ENCODE peak calls at places on chromosomes 16 and 17, in eight cellular contexts. B is A549; D is PC-3; I is fibroblast of the aortic adventitia; G is tibial artery; W is Jurkat, Clone E6-1; F is GM12865; R is uterus. A is an unnamed sample.

GRCh38 chr16:1537763-1538289 is 4.4 kb downstream of the TMEM204 start:
- DNase-seq in B (no peak), W (peak), R (no peak), D (no peak), I (no peak), G (no peak), F (no peak), A (no peak)

GRCh38 chr17:49944451-49944850 is 24.5 kb upstream of the DLX4 start:
- DNase-seq in F (no peak), B (no peak), G (no peak), D (no peak), I (no peak), W (no peak), R (no peak), A (no peak)

GRCh38 chr17:29962656-29963055 is 21.2 kb downstream of the EFCAB5 start:
- DNase-seq in B (no peak), W (no peak), F (no peak), R (no peak), D (no peak), G (no peak), I (no peak), A (no peak)

GRCh38 chr17:7289256-7290032 is 5.0 kb downstream of the YBX2 start:
- DNase-seq in W (no peak), R (no peak), F (no peak), G (no peak), I (no peak), D (no peak), B (no peak), A (no peak)

GRCh38 chr16:67672739-67673662 is 6.4 kb downstream of the C16orf86 start:
- DNase-seq in W (no peak), I (peak), G (peak), B (peak), D (peak), R (no peak), F (peak), A (no peak)

GRCh38 chr16:13594798-13595197 is 325.2 kb upstream of the ERCC4 start:
- DNase-seq in W (no peak), F (no peak), G (no peak), B (no peak), D (no peak), I (no peak), R (no peak), A (no peak)

GRCh38 chr17:81512560-81512983 is at the start of gene ACTG1:
- DNase-seq in W (peak), D (peak), G (peak), I (peak), B (peak), F (peak), R (peak), A (peak)

GRCh38 chr17:21001111-21001812 is 41.5 kb downstream of the USP22 start:
- DNase-seq in F (no peak), I (no peak), D (no peak), B (no peak), R (no peak), G (no peak), W (no peak), A (peak)

GRCh38 chr17:83200231-83200699 is 120.9 kb downstream of the METRNL start:
- DNase-seq in D (peak), W (no peak), G (peak), B (no peak), F (peak), I (peak), R (no peak), A (no peak)

GRCh38 chr17:17913695-17914332 is 58.4 kb downstream of the TOM1L2 start:
- DNase-seq in W (peak), B (peak), R (peak), I (peak), D (peak), F (peak), G (peak), A (no peak)

GRCh38 chr17:5896215-5896614 is 174.0 kb upstream of the WSCD1 start:
- DNase-seq in G (no peak), R (no peak), D (no peak), B (no peak), I (no peak), W (no peak), F (no peak), A (no peak)

GRCh38 chr17:78329263-78330059 is 30.4 kb downstream of the SOCS3 start:
- DNase-seq in D (peak), F (no peak), R (no peak), W (no peak), I (peak), B (peak), G (no peak), A (no peak)

GRCh38 chr17:56392274-56392673 is 201.2 kb upstream of the NOG start:
- DNase-seq in I (no peak), D (no peak), W (no peak), B (no peak), G (no peak), R (no peak), F (no peak), A (no peak)

GRCh38 chr16:50099957-50100648 is 34.3 kb downstream of the HEATR3 start:
- DNase-seq in I (no peak), B (no peak), G (no peak), W (no peak), F (no peak), R (no peak), D (no peak), A (no peak)

GRCh38 chr16:46743232-46743719 is 4.9 kb downstream of the MYLK3 start:
- DNase-seq in F (peak), B (no peak), R (no peak), G (peak), I (peak), W (no peak), D (no peak), A (no peak)

GRCh38 chr16:3065742-3066439 is 451 bp downstream of the IL32 start:
- DNase-seq in G (no peak), F (no peak), I (no peak), B (no peak), W (no peak), D (no peak), R (no peak), A (no peak)

GRCh38 chr17:74454197-74455024 is 12.0 kb upstream of the CD300A start:
- DNase-seq in G (peak), R (peak), F (no peak), B (no peak), W (peak), I (peak), D (no peak), A (peak)

GRCh38 chr16:68599586-68599985 is 45.5 kb upstream of the CDH3 start:
- DNase-seq in F (no peak), W (no peak), D (no peak), I (no peak), R (no peak), B (no peak), G (no peak), A (no peak)

GRCh38 chr17:49552070-49552751 is 23.5 kb upstream of the NXPH3 start:
- DNase-seq in W (no peak), D (peak), B (no peak), G (no peak), R (no peak), I (no peak), F (no peak), A (no peak)

GRCh38 chr16:13873835-13874438 is 46.0 kb upstream of the ERCC4 start:
- DNase-seq in F (peak), W (no peak), D (peak), G (no peak), R (no peak), B (peak), I (peak), A (no peak)

GRCh38 chr16:87060026-87060986 is 256.9 kb downstream of the C16orf95 start:
- DNase-seq in G (peak), W (no peak), I (peak), R (no peak), F (peak), B (peak), D (no peak), A (no peak)

GRCh38 chr17:61366715-61367413 is 32.8 kb upstream of the TBX2 start:
- DNase-seq in I (no peak), G (no peak), W (no peak), F (no peak), B (no peak), R (no peak), D (no peak), A (no peak)

GRCh38 chr17:34711646-34712045 is 132.3 kb downstream of the TMEM132E start:
- DNase-seq in F (no peak), W (no peak), G (no peak), R (no peak), I (no peak), B (no peak), D (no peak), A (no peak)

GRCh38 chr16:23195415-23195978 is 13.0 kb downstream of the SCNN1G start:
- DNase-seq in F (no peak), B (no peak), I (no peak), G (no peak), D (no peak), R (no peak), W (no peak), A (no peak)

GRCh38 chr16:73000020-73000906 is 47.7 kb downstream of the ZFHX3 start:
- DNase-seq in R (no peak), F (no peak), I (peak), G (peak), B (no peak), W (no peak), D (peak), A (no peak)

GRCh38 chr16:3074860-3075545 is 9.6 kb downstream of the IL32 start:
- DNase-seq in I (no peak), W (peak), G (no peak), B (no peak), D (no peak), R (no peak), F (peak), A (peak)

GRCh38 chr17:40432864-40433528 is 10.3 kb upstream of the IGFBP4 start:
- DNase-seq in I (peak), D (no peak), B (no peak), W (no peak), G (peak), F (no peak), R (peak), A (no peak)

GRCh38 chr16:52597772-52598483 is 51.0 kb upstream of the TOX3 start:
- DNase-seq in R (no peak), D (no peak), W (no peak), G (no peak), B (no peak), I (no peak), F (no peak), A (no peak)

GRCh38 chr16:12360240-12360639 is 383.7 kb downstream of the SNX29 start:
- DNase-seq in I (no peak), W (no peak), B (no peak), F (no peak), R (no peak), D (no peak), G (no peak), A (no peak)

GRCh38 chr17:34733351-34733750 is 154.0 kb downstream of the TMEM132E start:
- DNase-seq in D (no peak), F (no peak), B (no peak), I (no peak), R (no peak), W (no peak), G (no peak), A (no peak)

GRCh38 chr16:55257971-55258613 is 65.9 kb upstream of the IRX6 start:
- DNase-seq in W (peak), D (peak), I (peak), R (no peak), F (peak), G (peak), B (peak), A (no peak)

GRCh38 chr17:76833034-76833689 is 35.0 kb upstream of the MGAT5B start:
- DNase-seq in D (no peak), F (no peak), I (no peak), W (no peak), G (no peak), B (no peak), R (no peak), A (no peak)

GRCh38 chr17:47231334-47231733 is 22.2 kb downstream of the MYL4 start:
- DNase-seq in F (no peak), G (no peak), D (no peak), B (no peak), I (no peak), R (no peak), W (no peak), A (no peak)

GRCh38 chr17:47231866-47232265 is 21.8 kb upstream of the ITGB3 start:
- DNase-seq in F (no peak), G (no peak), D (no peak), W (no peak), R (no peak), B (no peak), I (no peak), A (no peak)

GRCh38 chr17:47232465-47232864 is 21.2 kb upstream of the ITGB3 start:
- DNase-seq in D (no peak), R (no peak), W (no peak), G (no peak), B (no peak), I (no peak), F (no peak), A (no peak)

GRCh38 chr17:47229535-47230443 is 20.6 kb downstream of the MYL4 start:
- DNase-seq in D (peak), F (peak), W (peak), B (peak), I (peak), G (peak), R (peak), A (peak)

DNA sequence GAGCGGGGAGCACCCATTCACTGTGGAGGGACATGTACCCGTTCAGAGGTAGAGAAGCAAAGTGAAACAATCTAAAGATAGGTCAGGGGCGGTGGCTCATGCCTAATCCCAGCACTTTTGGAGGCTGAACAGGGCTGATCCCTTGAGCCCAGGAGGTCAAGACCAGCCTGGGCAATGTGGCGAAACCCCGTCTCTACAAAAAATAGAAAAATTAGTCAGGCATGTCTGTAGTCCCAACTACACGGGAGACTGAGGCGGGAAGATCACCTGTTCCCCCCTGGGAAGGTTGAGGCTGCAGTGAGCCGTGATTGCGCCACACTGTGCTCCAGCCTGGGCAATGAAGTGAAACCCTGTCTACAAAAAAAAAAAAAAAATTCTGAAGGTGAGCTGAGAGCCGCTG is 21.7 kb downstream of the MYL4 start:
- DNase-seq in B (no peak), G (no peak), D (no peak), W (no peak), F (peak), I (no peak), R (no peak), A (no peak)
- H3K4me3 ChIP-seq in B (no peak), G (no peak), D (no peak), W (no peak), F (peak), I (no peak), R (no peak), A (no peak)

DNA sequence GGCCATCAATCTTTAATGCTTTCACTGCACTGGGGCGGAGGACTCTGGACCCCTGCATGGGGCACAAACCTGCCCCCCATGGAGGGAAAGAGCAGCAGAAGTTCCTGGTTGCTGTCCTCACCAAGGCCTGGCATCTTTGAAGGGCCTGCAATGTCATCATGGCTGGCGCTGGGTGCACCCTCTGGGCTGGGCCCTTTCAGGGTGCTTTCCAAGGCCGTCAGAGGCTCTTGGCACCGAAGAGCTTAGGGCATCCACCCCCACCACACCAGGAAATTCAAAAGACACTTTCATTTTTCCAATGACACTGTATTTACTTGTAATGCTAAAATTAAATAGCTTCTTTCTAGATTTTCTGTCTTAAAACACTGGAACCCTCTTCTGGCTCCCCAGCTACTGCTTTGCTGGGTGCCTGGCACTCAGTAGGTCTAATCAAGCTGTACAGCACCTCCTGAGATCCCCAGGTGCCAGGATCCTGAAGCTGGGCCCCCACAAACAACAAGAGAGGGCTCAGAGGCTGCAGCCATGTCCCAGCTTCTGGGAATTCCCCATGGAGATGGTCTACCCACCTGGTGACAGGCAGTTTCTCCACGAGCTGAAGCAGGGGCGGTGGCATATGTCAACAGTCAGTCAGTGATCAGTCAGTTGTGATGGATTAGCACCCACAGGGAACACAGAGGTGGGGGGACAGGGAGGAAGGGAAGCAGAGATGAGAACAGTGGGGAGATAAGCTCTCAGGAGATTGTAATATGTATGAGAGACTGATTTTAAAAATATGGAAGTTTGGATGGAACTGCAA is 2.1 kb upstream of the CACNG1 start:
- DNase-seq in R (no peak), D (no peak), F (peak), I (no peak), B (no peak), W (no peak), G (no peak), A (no peak)
- H3K4me3 ChIP-seq in R (no peak), D (no peak), F (no peak), I (no peak), B (no peak), W (no peak), G (no peak), A (no peak)

DNA sequence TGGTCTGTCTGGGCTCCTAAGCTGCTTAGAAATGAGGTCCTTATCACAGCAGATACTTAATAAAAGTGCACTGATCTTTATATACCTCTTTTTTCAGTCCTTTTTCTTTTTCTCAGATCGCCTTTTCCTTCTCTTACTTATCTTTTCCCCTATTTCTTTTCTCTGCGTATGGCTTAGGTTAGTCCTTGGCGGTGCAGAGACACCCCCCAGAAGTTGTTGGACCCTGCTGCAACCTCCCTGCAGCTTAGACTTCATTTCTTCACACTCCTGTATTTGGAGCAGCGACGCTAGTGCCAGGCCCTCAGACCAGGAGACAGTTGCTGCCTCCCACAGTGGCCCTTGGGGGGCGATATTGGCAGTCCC is 67.6 kb downstream of the CENPV start:
- DNase-seq in I (no peak), D (no peak), W (no peak), R (no peak), G (no peak), F (no peak), B (no peak), A (no peak)
- H3K4me3 ChIP-seq in I (peak), D (peak), W (peak), R (no peak), G (peak), F (no peak), B (no peak), A (peak)

GRCh38 chr16:88803264-88803987 is at the start of gene CDT1:
- DNase-seq in F (peak), D (peak), R (peak), B (peak), W (peak), G (peak), I (peak), A (peak)

GRCh38 chr16:88805887-88806393 is 2.4 kb downstream of the CDT1 start:
- DNase-seq in B (no peak), F (no peak), D (no peak), R (no peak), G (no peak), W (no peak), I (no peak), A (no peak)

GRCh38 chr16:88805340-88805715 is 1.7 kb downstream of the CDT1 start:
- DNase-seq in W (no peak), F (no peak), D (no peak), G (no peak), R (no peak), B (no peak), I (no peak), A (no peak)

GRCh38 chr16:88804173-88804551 is 573 bp downstream of the CDT1 start:
- DNase-seq in G (no peak), I (no peak), R (peak), F (no peak), B (no peak), D (no peak), W (no peak), A (no peak)

GRCh38 chr16:88804552-88805339 is 1.2 kb downstream of the CDT1 start:
- DNase-seq in G (no peak), F (peak), W (no peak), I (no peak), B (no peak), D (peak), R (no peak), A (no peak)
- H3K4me3 ChIP-seq in G (no peak), F (peak), W (peak), I (peak), B (peak), D (peak), R (no peak), A (no peak)

GRCh38 chr17:9241774-9242496 is 220.6 kb downstream of the NTN1 start:
- DNase-seq in D (no peak), R (no peak), W (no peak), F (no peak), B (no peak), G (no peak), I (no peak), A (no peak)

GRCh38 chr17:9239821-9240658 is 218.7 kb downstream of the NTN1 start:
- DNase-seq in B (peak), I (peak), G (peak), W (no peak), R (peak), D (peak), F (peak), A (peak)

GRCh38 chr17:9239260-9239820 is 218.0 kb downstream of the NTN1 start:
- DNase-seq in B (no peak), I (no peak), D (no peak), F (no peak), G (no peak), R (no peak), W (no peak), A (peak)

GRCh38 chr17:9241371-9241712 is 220.0 kb downstream of the NTN1 start:
- DNase-seq in D (no peak), F (no peak), B (no peak), W (no peak), I (peak), G (peak), R (peak), A (no peak)

DNA sequence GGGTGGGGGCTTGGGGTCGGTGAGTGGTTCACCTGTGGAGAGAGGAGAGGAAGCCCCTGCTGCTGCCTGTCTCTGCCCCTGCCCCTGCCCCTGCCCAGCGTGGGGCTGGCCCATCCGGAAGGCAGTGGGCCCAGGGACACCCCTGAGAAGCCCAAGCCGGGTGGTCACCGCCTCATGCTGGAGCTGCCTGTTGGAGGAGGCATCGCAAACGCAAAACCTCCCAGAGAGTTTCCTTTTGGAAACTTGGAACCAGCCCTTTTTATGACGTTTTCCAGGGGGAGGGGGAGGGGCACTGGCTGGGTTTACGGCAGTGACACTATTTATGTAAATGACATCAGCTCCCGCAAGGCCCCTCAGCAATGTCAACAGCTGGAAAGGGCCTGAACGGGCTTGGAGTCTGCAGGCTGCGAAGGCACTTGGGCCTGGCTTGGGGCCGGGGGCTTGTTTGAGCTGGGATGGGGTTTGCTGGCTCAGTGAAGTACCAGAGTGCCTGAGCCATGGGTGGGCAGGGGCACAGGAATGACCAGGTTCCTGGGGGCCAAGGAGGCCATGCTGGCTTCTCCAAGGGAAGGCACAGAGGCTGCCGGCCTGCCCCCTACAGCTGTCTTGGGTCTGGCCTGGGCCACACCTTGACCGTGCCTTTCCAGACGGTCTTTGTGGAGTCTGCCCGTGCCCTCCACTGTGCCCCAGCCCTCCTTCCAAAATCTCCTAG is 219.5 kb downstream of the NTN1 start:
- DNase-seq in I (peak), G (peak), D (no peak), F (no peak), R (peak), B (peak), W (no peak), A (no peak)
- H3K4me3 ChIP-seq in I (peak), G (peak), D (peak), F (no peak), R (peak), B (peak), W (peak), A (peak)